ENCODE peak calls at places on chromosomes 6 and 20, in five cellular contexts. M is breast epithelium, S is AG04450, Z is tibial nerve, R is mammary epithelial cell. F is an unnamed sample.

GRCh38 chr6:125237764-125238163 is 64.0 kb downstream of the HDDC2 start:
- DNase-seq in M (no peak), S (no peak), Z (no peak), R (no peak), F (no peak)

GRCh38 chr6:111533087-111533784 is 50.2 kb upstream of the REV3L start:
- DNase-seq in M (no peak), S (no peak), Z (no peak), R (no peak), F (no peak)

GRCh38 chr6:161050134-161050765 is 58.7 kb downstream of the MAP3K4 start:
- DNase-seq in M (no peak), S (no peak), Z (no peak), R (no peak), F (no peak)

GRCh38 chr6:154510144-154510905 is at the start of gene CNKSR3:
- DNase-seq in M (peak; percentile 76), S (peak; percentile 93), Z (peak; percentile 71), R (peak; percentile 87), F (peak; percentile 99)

GRCh38 chr20:44959082-44959895 is 908 bp downstream of the TOMM34 start:
- DNase-seq in M (no peak), S (no peak), Z (no peak), R (peak; percentile 86), F (peak; percentile 31)

GRCh38 chr20:57795347-57795697 is 85.5 kb upstream of the PMEPA1 start:
- DNase-seq in M (no peak), S (no peak), Z (no peak), R (no peak), F (no peak)

GRCh38 chr6:79079425-79080130 is 1.5 kb upstream of the PHIP start:
- DNase-seq in M (no peak), S (no peak), Z (no peak), R (no peak), F (peak; percentile 68)

GRCh38 chr6:69398729-69399128 is 398.1 kb downstream of the LMBRD1 start:
- DNase-seq in M (no peak), S (no peak), Z (no peak), R (no peak), F (no peak)

GRCh38 chr20:41214666-41215065 is 77.3 kb downstream of the PLCG1 start:
- DNase-seq in M (no peak), S (no peak), Z (no peak), R (no peak), F (no peak)

GRCh38 chr6:156910938-156911337 is 133.8 kb downstream of the ARID1B start:
- DNase-seq in M (no peak), S (no peak), Z (no peak), R (no peak), F (no peak)

GRCh38 chr6:122665929-122666328 is 55.7 kb downstream of the PKIB start:
- DNase-seq in M (no peak), S (no peak), Z (no peak), R (no peak), F (no peak)

GRCh38 chr20:41205313-41205712 is 68.0 kb downstream of the PLCG1 start:
- DNase-seq in M (no peak), S (no peak), Z (no peak), R (no peak), F (no peak)

GRCh38 chr6:169451065-169451840 is 197.6 kb upstream of the THBS2 start:
- DNase-seq in M (no peak), S (no peak), Z (no peak), R (no peak), F (no peak)

GRCh38 chr6:35402136-35402855 is 49.8 kb upstream of the FANCE start:
- DNase-seq in M (no peak), S (no peak), Z (no peak), R (no peak), F (no peak)

GRCh38 chr6:140462495-140463311 is 1088.3 kb upstream of the CITED2 start:
- DNase-seq in M (no peak), S (no peak), Z (no peak), R (peak; percentile 95), F (no peak)

GRCh38 chr6:33437666-33438065 is 16.7 kb upstream of the ZBTB9 start:
- DNase-seq in M (no peak), S (no peak), Z (no peak), R (no peak), F (no peak)

GRCh38 chr6:17031961-17032360 is 69.9 kb upstream of the STMND1 start:
- DNase-seq in M (no peak), S (no peak), Z (no peak), R (no peak), F (no peak)

GRCh38 chr20:18909254-18909653 is 95.7 kb downstream of the SCP2D1 start:
- DNase-seq in M (no peak), S (no peak), Z (no peak), R (no peak), F (no peak)

GRCh38 chr20:46784450-46785127 is 75.1 kb downstream of the SLC2A10 start:
- DNase-seq in M (no peak), S (no peak), Z (no peak), R (no peak), F (no peak)

GRCh38 chr6:43052842-43053544 is 658 bp downstream of the CUL7 start:
- DNase-seq in M (no peak), S (no peak), Z (peak; percentile 19), R (peak; percentile 15), F (peak; percentile 46)

GRCh38 chr6:32109114-32109764 is at the start of gene TNXB:
- DNase-seq in M (no peak), S (no peak), Z (no peak), R (no peak), F (no peak)

GRCh38 chr6:119881416-119881815 is 531.9 kb upstream of the MAN1A1 start:
- DNase-seq in M (no peak), S (no peak), Z (no peak), R (peak; percentile 21), F (peak; percentile 13)

GRCh38 chr6:26021350-26022165 is 59.0 kb downstream of the TRIM38 start:
- DNase-seq in M (peak; percentile 94), S (peak; percentile 85), Z (peak; percentile 86), R (peak; percentile 83), F (peak; percentile 96)

GRCh38 chr6:43790031-43790430 is 20.0 kb downstream of the VEGFA start:
- DNase-seq in M (no peak), S (no peak), Z (peak; percentile 57), R (no peak), F (no peak)

GRCh38 chr20:54167909-54168872 is 5.6 kb downstream of the CYP24A1 start:
- DNase-seq in M (no peak), S (no peak), Z (no peak), R (no peak), F (no peak)

GRCh38 chr6:31791324-31792089 is 4.0 kb downstream of the VARS1 start:
- DNase-seq in M (no peak), S (no peak), Z (no peak), R (no peak), F (peak; percentile 81)

DNA sequence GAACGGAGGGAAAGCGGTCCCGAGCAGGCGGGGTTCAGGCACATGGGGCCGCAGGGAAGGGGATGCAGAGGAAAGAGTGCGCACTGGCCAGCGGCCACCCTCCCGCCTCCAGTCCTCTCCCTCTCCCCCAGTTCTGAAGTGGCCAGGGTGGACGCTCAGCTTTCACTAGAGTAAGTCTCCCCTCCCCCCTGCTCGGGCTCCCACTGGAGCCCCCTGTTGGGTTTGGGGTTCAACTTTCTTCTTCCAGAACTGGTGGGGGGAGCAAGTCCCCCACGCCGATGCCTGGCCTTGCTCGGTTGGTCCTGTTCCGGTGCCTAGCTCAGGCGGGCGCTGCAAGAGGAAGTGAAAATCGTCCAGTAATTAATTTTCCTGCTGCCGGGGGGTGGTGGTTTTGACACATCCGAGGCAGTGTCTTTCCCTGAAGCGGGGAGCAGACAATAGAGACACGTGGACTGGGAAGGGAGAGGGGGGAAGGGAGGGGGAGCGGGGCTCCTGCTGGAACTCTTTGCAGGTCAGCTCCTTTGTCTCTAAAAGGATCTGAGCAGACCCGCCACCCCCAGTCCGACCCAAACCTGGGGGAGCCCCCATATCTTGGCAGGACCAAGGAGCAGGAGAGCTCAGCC is 824 bp upstream of the SCRT2 start:
- DNase-seq in M (no peak), S (no peak), Z (no peak), R (no peak), F (no peak)
- H3K27me3 ChIP-seq in M (peaks cover 88% of the 10 kb centered on the region), S (peaks cover 49% of the 10 kb centered on the region), Z (no peaks in the 10 kb centered on the region), R (peaks cover 26% of the 10 kb centered on the region), F (peaks cover 45% of the 10 kb centered on the region)

DNA sequence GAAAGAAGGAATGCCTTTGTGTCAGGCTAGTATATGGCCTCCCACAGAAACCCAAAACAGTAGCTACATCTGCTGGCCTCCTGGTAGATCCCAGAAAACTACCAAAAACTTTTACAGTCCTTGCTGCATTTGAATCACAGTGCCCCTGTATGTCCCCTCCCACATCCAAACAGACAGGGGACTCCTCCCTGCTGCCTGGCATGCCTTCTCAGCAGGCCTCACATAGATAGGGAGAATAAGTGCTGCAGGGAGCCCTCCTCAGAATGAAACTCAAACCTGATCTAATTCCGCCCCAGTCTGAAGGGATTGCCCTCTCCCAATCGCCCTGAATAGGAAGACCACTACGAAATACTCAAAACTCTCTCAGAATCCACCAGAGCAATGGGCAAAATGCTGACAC is 14.1 kb upstream of the DEFB116 start:
- DNase-seq in M (no peak), S (no peak), Z (no peak), R (no peak), F (no peak)
- H3K9me3 ChIP-seq in M (peaks cover 16% of the 10 kb centered on the region), S (peaks cover 10% of the 10 kb centered on the region), Z (peaks cover 40% of the 10 kb centered on the region), R (peaks cover 4% of the 10 kb centered on the region), F (no peaks in the 10 kb centered on the region)

GRCh38 chr20:64162239-64162621 is 2.0 kb upstream of the MYT1 start:
- DNase-seq in M (no peak), S (no peak), Z (no peak), R (no peak), F (no peak)

GRCh38 chr20:64165866-64166600 is 1.8 kb downstream of the MYT1 start:
- DNase-seq in M (no peak), S (no peak), Z (no peak), R (no peak), F (no peak)

GRCh38 chr20:64164123-64164836 is at the start of gene MYT1:
- DNase-seq in M (no peak), S (no peak), Z (no peak), R (no peak), F (no peak)

GRCh38 chr20:64161595-64162238 is 2.5 kb upstream of the MYT1 start:
- DNase-seq in M (no peak), S (no peak), Z (no peak), R (peak; percentile 38), F (peak; percentile 66)

DNA sequence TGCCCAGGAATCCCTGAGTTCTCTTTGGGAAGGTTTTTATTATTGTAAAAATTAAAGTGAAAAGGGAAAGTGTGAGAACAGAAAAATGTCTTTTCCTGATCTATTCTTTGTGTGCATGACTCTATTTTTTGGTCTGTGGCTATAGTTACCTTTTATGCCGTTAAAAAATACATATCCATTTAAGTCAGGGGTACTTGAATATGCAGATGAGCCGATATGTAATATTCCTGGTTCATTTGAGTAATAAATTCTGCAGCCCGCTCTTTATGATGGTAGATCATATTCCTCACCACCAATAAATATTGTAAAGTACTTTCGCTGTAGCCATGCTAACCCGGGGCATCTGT is 503 bp upstream of the MYT1 start:
- DNase-seq in M (no peak), S (no peak), Z (no peak), R (no peak), F (no peak)
- H3K27me3 ChIP-seq in M (peaks cover 87% of the 10 kb centered on the region), S (peaks cover 56% of the 10 kb centered on the region), Z (no peaks in the 10 kb centered on the region), R (peaks cover 30% of the 10 kb centered on the region), F (peaks cover 25% of the 10 kb centered on the region)

DNA sequence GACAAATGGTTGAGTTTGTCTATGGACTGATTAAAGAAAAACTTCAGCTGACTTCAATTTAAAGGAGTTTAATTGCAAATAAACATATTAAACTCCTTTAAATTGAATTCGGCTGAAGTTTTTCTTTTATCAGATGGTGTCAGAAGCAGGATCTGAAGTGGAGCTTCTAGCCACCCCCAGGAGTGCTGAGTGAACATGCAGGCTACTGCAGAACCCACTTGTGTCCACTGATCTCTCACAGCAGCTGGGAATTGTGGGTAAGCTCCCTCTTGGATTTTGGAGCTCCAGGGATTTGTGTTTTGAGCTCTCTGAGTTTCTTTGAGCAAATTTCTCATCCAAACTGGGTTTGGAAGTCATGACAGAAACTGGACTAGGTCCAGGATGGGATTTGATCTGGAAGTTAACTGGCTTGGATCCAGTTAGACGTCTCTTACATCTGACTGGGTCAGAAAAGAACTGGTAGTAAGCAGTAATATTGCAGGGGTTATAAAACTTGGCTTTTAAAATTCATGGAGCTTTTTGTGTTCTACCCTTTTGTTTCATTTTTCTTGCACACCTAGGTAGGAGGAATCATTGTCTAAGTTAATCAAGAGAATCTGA is 95.8 kb upstream of the UST start:
- DNase-seq in M (no peak), S (no peak), Z (no peak), R (no peak), F (no peak)
- H3K9me3 ChIP-seq in M (no peaks in the 10 kb centered on the region), S (peaks cover 4% of the 10 kb centered on the region), Z (no peaks in the 10 kb centered on the region), R (no peaks in the 10 kb centered on the region), F (peaks cover 10% of the 10 kb centered on the region)